ENCODE peak calls at places on chromosomes 11 and 22, in four cellular contexts. I, X, M and O are unnamed samples.

GRCh38 chr22:24404561-24405275 is 22.7 kb upstream of the ADORA2A start:
- DNase-seq in I (no peak), M (no peak), X (no peak), O (no peak)

GRCh38 chr11:117195761-117196160 is 3.4 kb upstream of the TAGLN start:
- DNase-seq in I (no peak), M (no peak), X (no peak), O (no peak)

GRCh38 chr22:30253205-30253852 is 6.8 kb upstream of the LIF start:
- DNase-seq in X (no peak), M (no peak), I (no peak), O (no peak)

GRCh38 chr11:122703541-122704272 is 48.2 kb downstream of the UBASH3B start:
- DNase-seq in I (no peak), M (no peak), X (no peak), O (no peak)

GRCh38 chr11:17389205-17389956 is 922 bp upstream of the KCNJ11 start:
- DNase-seq in I (peak), X (peak), M (peak), O (peak)

GRCh38 chr22:43273902-43274484 is 69.2 kb downstream of the SCUBE1 start:
- DNase-seq in M (peak), I (peak), X (peak), O (peak)

GRCh38 chr11:20991471-20991870 is 322.1 kb downstream of the NELL1 start:
- DNase-seq in I (no peak), X (no peak), M (no peak), O (no peak)

GRCh38 chr11:77175869-77176539 is 48.0 kb downstream of the MYO7A start:
- DNase-seq in M (no peak), X (peak), I (no peak), O (no peak)

GRCh38 chr11:124394408-124394807 is 4.4 kb downstream of the OR8B3 start:
- DNase-seq in I (no peak), M (no peak), X (no peak), O (no peak)

GRCh38 chr11:17476317-17477083 is at the start of gene ABCC8:
- DNase-seq in M (no peak), I (no peak), X (no peak), O (peak)

GRCh38 chr22:29105468-29105867 is 32.6 kb downstream of the KREMEN1 start:
- DNase-seq in X (no peak), I (no peak), M (no peak), O (no peak)

GRCh38 chr11:112270551-112271180 is 10.0 kb upstream of the PLET1 start:
- DNase-seq in X (no peak), I (no peak), M (no peak), O (no peak)

GRCh38 chr22:37267128-37267587 is 15.2 kb upstream of the CYTH4 start:
- DNase-seq in I (peak), X (no peak), M (peak), O (peak)

GRCh38 chr11:117501499-117501898 is 173.8 kb downstream of the CEP164 start:
- DNase-seq in I (no peak), X (no peak), M (no peak), O (no peak)

GRCh38 chr22:21652547-21653545 is 10.7 kb downstream of the SDF2L1 start:
- DNase-seq in M (peak), X (no peak), I (no peak), O (peak)

GRCh38 chr11:30424851-30425250 is 101.9 kb downstream of the ARL14EP start:
- DNase-seq in M (no peak), I (no peak), X (no peak), O (peak)

GRCh38 chr11:6443269-6444003 is 2.6 kb upstream of the HPX start:
- DNase-seq in X (peak), M (peak), I (peak), O (peak)

GRCh38 chr11:2868604-2869526 is 16.7 kb downstream of the CDKN1C start:
- DNase-seq in M (no peak), X (no peak), I (no peak), O (no peak)

GRCh38 chr22:46589141-46589748 is 30.9 kb upstream of the GRAMD4 start:
- DNase-seq in M (no peak), I (no peak), X (no peak), O (no peak)

GRCh38 chr11:129885381-129885780 is 10.0 kb downstream of the NFRKB start:
- DNase-seq in X (no peak), I (no peak), M (no peak), O (no peak)

GRCh38 chr11:130774703-130775102 is 141.6 kb downstream of the SNX19 start:
- DNase-seq in M (no peak), X (no peak), I (no peak), O (no peak)

GRCh38 chr22:37273126-37273845 is 9.0 kb upstream of the CYTH4 start:
- DNase-seq in M (no peak), I (no peak), X (no peak), O (no peak)

GRCh38 chr11:18802381-18803257 is 11.0 kb upstream of the PTPN5 start:
- DNase-seq in M (peak), I (peak), X (peak), O (peak)

GRCh38 chr11:121841487-121842167 is 274.4 kb downstream of the BLID start:
- DNase-seq in M (peak), I (no peak), X (no peak), O (no peak)

GRCh38 chr11:12291313-12291712 is 86.1 kb upstream of the PARVA start:
- DNase-seq in M (no peak), I (no peak), X (no peak), O (no peak)

GRCh38 chr11:10918698-10919097 is 60.8 kb upstream of the ZBED5 start:
- DNase-seq in I (no peak), X (peak), M (no peak), O (no peak)

GRCh38 chr11:17277024-17277584 is 565 bp downstream of the NUCB2 start:
- DNase-seq in I (no peak), M (no peak), X (peak), O (peak)